ENCODE peak calls at places on chromosome 13, in four cellular contexts. N, H, F and W are unnamed samples.

GRCh38 chr13:23175920-23176319 is 4.9 kb upstream of the SGCG start:
- DNase-seq in H (no peak), F (no peak), N (no peak), W (no peak)

GRCh38 chr13:51083706-51084105 is 27.4 kb downstream of the C13orf42 start:
- DNase-seq in H (no peak), F (no peak), N (no peak), W (no peak)

GRCh38 chr13:31204592-31204991 is 4.8 kb downstream of the B3GLCT start:
- DNase-seq in H (no peak), F (no peak), N (no peak), W (no peak)

GRCh38 chr13:33870046-33870668 is 52.2 kb downstream of the RFC3 start:
- DNase-seq in N (no peak), F (no peak), H (no peak), W (no peak)

GRCh38 chr13:99722931-99723330 is 221.7 kb downstream of the TM9SF2 start:
- DNase-seq in N (no peak), H (no peak), F (no peak), W (no peak)

GRCh38 chr13:76725211-76725610 is 161.0 kb downstream of the KCTD12 start:
- DNase-seq in H (no peak), F (no peak), N (no peak), W (no peak)

GRCh38 chr13:34114581-34114980 is 296.6 kb downstream of the RFC3 start:
- DNase-seq in N (no peak), H (no peak), F (no peak), W (no peak)

GRCh38 chr13:76799696-76800095 is 86.5 kb downstream of the KCTD12 start:
- DNase-seq in N (no peak), F (no peak), H (no peak), W (no peak)

GRCh38 chr13:99119686-99120085 is 81.0 kb upstream of the UBAC2 start:
- DNase-seq in H (no peak), F (no peak), N (no peak), W (no peak)

GRCh38 chr13:67857581-67858310 is 627.6 kb upstream of the PCDH9 start:
- DNase-seq in F (no peak), N (no peak), H (no peak), W (no peak)

GRCh38 chr13:74825170-74825948 is 656.6 kb downstream of the TBC1D4 start:
- DNase-seq in H (peak; percentile 6), N (peak; percentile 26), F (peak; percentile 60), W (no peak)

GRCh38 chr13:112977525-112977924 is 8.5 kb downstream of the MCF2L start:
- DNase-seq in H (no peak), N (no peak), F (no peak), W (no peak)

GRCh38 chr13:63435668-63436275 is 2020.1 kb upstream of the PCDH20 start:
- DNase-seq in H (no peak), N (peak; percentile 65), F (peak; percentile 99), W (no peak)

GRCh38 chr13:106381083-106381482 is 154.4 kb downstream of the EFNB2 start:
- DNase-seq in H (no peak), F (no peak), N (no peak), W (no peak)

GRCh38 chr13:73248711-73249580 is 190.1 kb downstream of the KLF5 start:
- DNase-seq in N (no peak), F (no peak), H (no peak), W (no peak)

GRCh38 chr13:49833402-49833801 is 40.9 kb upstream of the KPNA3 start:
- DNase-seq in H (no peak), F (no peak), N (no peak), W (no peak)

GRCh38 chr13:31081316-31081715 is 80.4 kb downstream of the HSPH1 start:
- DNase-seq in N (no peak), H (no peak), F (no peak), W (no peak)

GRCh38 chr13:110042253-110042652 is 255.9 kb upstream of the IRS2 start:
- DNase-seq in F (no peak), N (no peak), H (no peak), W (no peak)

GRCh38 chr13:23321534-23322241 is 111.8 kb downstream of the SACS start:
- DNase-seq in H (peak; percentile 31), N (peak; percentile 69), F (peak; percentile 67), W (no peak)

GRCh38 chr13:87537946-87538345 is 133.2 kb upstream of the SLITRK5 start:
- DNase-seq in N (no peak), F (no peak), H (no peak), W (no peak)

GRCh38 chr13:40619479-40619814 is 47.0 kb downstream of the FOXO1 start:
- DNase-seq in N (no peak), F (no peak), H (no peak), W (no peak)

GRCh38 chr13:109297628-109298027 is 488.8 kb downstream of the IRS2 start:
- DNase-seq in F (peak; percentile 77), N (peak; percentile 52), H (no peak), W (no peak)

GRCh38 chr13:110283661-110284516 is 23.1 kb downstream of the COL4A1 start:
- DNase-seq in N (no peak), H (no peak), F (no peak), W (no peak)

GRCh38 chr13:29849071-29849541 is 1.3 kb downstream of the UBL3 start:
- DNase-seq in N (no peak), H (peak; percentile 8), F (no peak), W (no peak)

GRCh38 chr13:73464758-73465628 is 406.2 kb downstream of the KLF5 start:
- DNase-seq in F (no peak), N (no peak), H (no peak), W (no peak)

GRCh38 chr13:23979361-23980159 is 82.3 kb upstream of the C1QTNF9B start:
- DNase-seq in F (no peak), H (peak; percentile 86), N (no peak), W (peak; percentile 24)

GRCh38 chr13:70386919-70387318 is 278.7 kb upstream of the KLHL1 start:
- DNase-seq in N (no peak), F (no peak), H (no peak), W (no peak)

GRCh38 chr13:71219671-71220070 is 647.3 kb downstream of the DACH1 start:
- DNase-seq in F (no peak), N (no peak), H (no peak), W (no peak)

GRCh38 chr13:87042946-87043345 is 628.2 kb upstream of the SLITRK5 start:
- DNase-seq in N (no peak), F (no peak), H (no peak), W (no peak)

GRCh38 chr13:67228031-67228430 is 2.1 kb downstream of the PCDH9 start:
- DNase-seq in N (no peak), F (no peak), H (no peak), W (no peak)

GRCh38 chr13:103299079-103299478 is 232.9 kb upstream of the SLC10A2 start:
- DNase-seq in N (no peak), H (no peak), F (no peak), W (no peak)
- TF ChIP-seq CTCF in N (no peak), H (no peak), F (no peak), W (no peak)

DNA sequence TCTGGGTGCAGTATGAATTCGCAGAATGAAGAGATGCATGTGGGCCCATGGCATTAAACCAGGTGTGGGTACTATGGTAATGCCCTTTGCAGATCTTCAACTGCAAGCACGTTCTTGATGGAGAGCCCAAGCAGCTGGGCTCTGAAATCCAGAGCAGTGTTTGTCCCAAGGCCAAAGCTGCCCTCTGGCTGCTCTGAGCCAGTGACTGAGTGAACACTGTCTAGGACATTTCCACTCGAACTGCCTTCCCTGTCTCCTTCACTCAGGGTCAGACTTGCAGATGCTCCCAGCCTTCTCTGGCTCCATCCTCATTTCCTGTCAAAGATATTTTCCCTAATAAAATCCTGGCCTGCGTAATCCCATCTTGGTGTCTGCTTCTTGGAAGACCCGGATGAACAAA is 80.2 kb upstream of the GJB6 start:
- DNase-seq in H (no peak), N (no peak), F (no peak), W (no peak)
- TF ChIP-seq CTCF in H (no peak), N (no peak), F (no peak), W (no peak)

DNA sequence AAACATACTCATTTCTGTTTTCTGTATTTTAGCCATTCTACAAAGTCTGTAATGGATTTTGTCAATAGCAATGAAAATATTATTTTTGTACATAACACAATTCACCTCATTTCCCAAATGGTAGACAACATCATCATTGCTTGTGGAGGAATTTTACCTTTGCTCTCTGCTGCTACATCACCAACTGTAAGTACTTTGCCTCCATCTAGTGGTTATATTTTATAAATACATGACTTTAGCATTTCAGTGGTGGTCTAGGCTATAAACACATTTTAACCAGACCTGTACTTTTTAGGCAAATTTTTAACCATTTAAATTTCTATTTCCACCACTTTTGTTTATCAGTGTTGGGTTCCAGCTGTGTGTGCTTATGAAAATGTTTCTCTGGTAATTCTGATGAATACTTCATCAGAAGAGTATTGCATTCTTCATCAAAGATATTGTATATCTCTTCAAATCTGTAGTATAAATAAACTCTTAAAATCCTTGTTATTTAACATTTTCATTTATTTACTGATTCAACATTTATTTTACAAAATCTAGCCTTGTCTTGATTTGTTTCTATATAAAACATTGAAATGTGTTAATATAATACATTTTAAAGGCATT is 222.4 kb downstream of the NBEA start:
- DNase-seq in H (no peak), F (no peak), N (no peak), W (no peak)
- TF ChIP-seq CTCF in H (peak; percentile 71), F (peak; percentile 59), N (peak; percentile 29), W (peak; percentile 80)

GRCh38 chr13:94119360-94119936 is 360.0 kb downstream of the DCT start:
- DNase-seq in F (no peak), N (no peak), H (no peak), W (peak; percentile 32)
- TF ChIP-seq CTCF in F (no peak), N (peak; percentile 4), H (no peak), W (peak; percentile 57)